ENCODE peak calls at places on chromosomes 13 and 19, in six cellular contexts. L, J, Y, R, X and U are unnamed samples. For H3K79me1, the result is how much of the 10 kb centered on the place peaks cover.

GRCh38 chr13:99312493-99312883 is 5.3 kb upstream of the GPR183 start:
- DNase-seq in X (no peak), L (no peak), J (peak), R (peak), Y (no peak), U (peak)

GRCh38 chr13:41694902-41695301 is 237.6 kb downstream of the RGCC start:
- DNase-seq in X (no peak), L (no peak), Y (no peak), J (peak), R (peak), U (no peak)

GRCh38 chr13:43303040-43303729 is 279.8 kb downstream of the DNAJC15 start:
- DNase-seq in R (peak), Y (peak), L (peak), J (peak), X (peak), U (peak)

GRCh38 chr19:16040642-16041041 is 35.7 kb upstream of the TPM4 start:
- DNase-seq in L (no peak), R (peak), Y (no peak), J (peak), X (no peak), U (no peak)

GRCh38 chr19:10517760-10518443 is 655 bp upstream of the S1PR5 start:
- DNase-seq in R (peak), L (peak), J (peak), X (peak), Y (no peak), U (peak)

GRCh38 chr19:21396121-21396520 is 812 bp upstream of the ZNF493 start:
- DNase-seq in X (no peak), L (no peak), Y (no peak), J (no peak), R (no peak), U (no peak)

GRCh38 chr13:20566424-20566916 is 487 bp upstream of the IFT88 start:
- DNase-seq in X (no peak), Y (no peak), J (peak), R (peak), L (no peak), U (peak)

GRCh38 chr19:39168258-39169142 is 28.3 kb upstream of the NCCRP1 start:
- DNase-seq in L (no peak), R (no peak), Y (no peak), J (no peak), X (no peak), U (no peak)

GRCh38 chr19:55383279-55383788 is 758 bp downstream of the TMEM238 start:
- DNase-seq in Y (no peak), L (no peak), X (no peak), J (no peak), R (no peak), U (peak)

GRCh38 chr13:37640499-37640898 is 41.9 kb upstream of the POSTN start:
- DNase-seq in J (peak), R (peak), X (no peak), L (no peak), Y (no peak), U (no peak)

GRCh38 chr13:113135281-113135760 is 12.7 kb downstream of the F10 start:
- DNase-seq in R (no peak), X (no peak), L (peak), J (no peak), Y (no peak), U (no peak)

GRCh38 chr13:98937911-98938381 is 39.9 kb downstream of the DOCK9 start:
- DNase-seq in X (peak), Y (no peak), J (peak), L (peak), R (no peak), U (no peak)

GRCh38 chr13:60114499-60115028 is 49.2 kb downstream of the DIAPH3 start:
- DNase-seq in J (no peak), L (no peak), Y (no peak), R (no peak), X (no peak), U (no peak)

GRCh38 chr13:94558721-94559120 is 37.2 kb downstream of the TGDS start:
- DNase-seq in X (no peak), Y (no peak), J (no peak), L (no peak), R (no peak), U (no peak)

DNA sequence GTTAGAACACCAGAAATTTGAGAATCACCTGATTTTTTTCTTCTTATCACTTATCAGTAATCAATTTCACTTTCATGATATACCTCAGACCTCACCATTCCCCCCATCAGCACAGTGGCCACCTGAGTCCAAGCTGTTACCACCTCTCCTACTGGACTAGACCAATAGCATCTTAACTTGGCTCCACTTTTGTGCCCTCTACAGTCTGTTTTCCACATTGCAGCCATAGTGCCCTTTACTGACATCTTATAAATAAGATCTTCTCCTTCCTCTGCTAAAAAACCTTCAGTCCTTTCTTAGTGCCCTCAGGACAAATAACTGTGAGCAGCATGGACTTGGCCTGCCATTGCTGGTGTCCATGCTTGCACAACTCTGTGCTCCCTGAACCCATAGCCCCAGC is 380.7 kb downstream of the LMO7 start:
- DNase-seq in J (peak), R (no peak), X (peak), L (peak), Y (peak), U (peak)
- H4K91ac ChIP-seq in J (no peak), R (no peak), X (no peak), L (no peak), Y (no peak), U (peak)

GRCh38 chr13:76775031-76775740 is 111.0 kb downstream of the KCTD12 start:
- DNase-seq in R (no peak), J (no peak), X (no peak), Y (no peak), L (no peak), U (no peak)
- H3K79me1 ChIP-seq in R (under half), J (under half), X (under half), Y (under half), L (under half), U (under half)

DNA sequence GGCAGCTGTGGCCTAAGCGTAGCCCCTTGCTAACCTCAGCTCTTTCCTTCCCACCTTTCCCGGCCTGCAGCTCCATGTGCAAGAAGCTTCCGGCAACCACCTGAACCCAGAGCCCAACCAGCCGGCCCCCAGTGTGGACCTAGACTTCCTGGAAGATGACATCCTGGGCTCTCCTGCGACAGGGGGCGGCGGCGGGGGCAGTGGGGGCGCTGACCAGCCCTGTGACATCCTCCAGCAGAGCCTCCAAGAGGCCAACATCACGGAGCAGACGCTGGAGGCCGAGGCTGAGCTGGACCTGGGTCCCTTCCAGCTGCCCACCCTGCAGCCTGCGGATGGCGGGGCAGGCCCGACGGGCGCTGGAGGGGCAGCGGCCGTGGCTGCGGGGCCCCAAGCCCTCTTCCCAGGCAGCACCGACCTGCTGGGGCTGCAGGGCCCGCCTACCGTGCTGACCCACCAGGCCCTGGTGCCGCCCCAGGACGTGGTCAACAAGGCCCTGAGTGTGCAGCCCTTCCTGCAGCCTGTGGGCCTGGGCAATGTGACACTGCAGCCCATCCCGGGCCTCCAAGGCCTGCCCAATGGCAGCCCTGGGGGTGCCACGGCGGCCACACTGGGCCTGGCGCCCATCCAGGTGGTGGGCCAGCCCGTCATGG is 33.8 kb upstream of the EHD2 start:
- DNase-seq in X (no peak), J (no peak), Y (no peak), R (no peak), L (no peak), U (no peak)
- H4K91ac ChIP-seq in X (no peak), J (no peak), Y (no peak), R (no peak), L (no peak), U (no peak)

GRCh38 chr19:5972355-5972731 is 5.6 kb downstream of the RANBP3 start:
- DNase-seq in J (no peak), R (no peak), Y (no peak), L (no peak), X (no peak), U (no peak)
- H3K79me1 ChIP-seq in J (half or more), R (under half), Y (under half), L (under half), X (half or more), U (under half)